ENCODE peak calls at places on chromosomes 6 and 20, in ten cellular contexts. One of them, this sample, is unnamed.

GRCh38 chr6:149234051-149234962 is 83.2 kb upstream of the TAB2 start:
- DNase-seq in omental fat pad: no peak
- DNase-seq in aorta: no peak
- DNase-seq in IMR-90: peak
- DNase-seq in EL: peak
- DNase-seq in natural killer cell: no peak
- DNase-seq in NCI-H460: no peak
- DNase-seq in GM12891: no peak
- DNase-seq in bronchial epithelial cell: peak
- DNase-seq in coronary artery: no peak
- DNase-seq in this sample: no peak

GRCh38 chr20:59007758-59008511 is 881 bp upstream of the CTSZ start:
- DNase-seq in coronary artery: no peak
- DNase-seq in natural killer cell: no peak
- DNase-seq in aorta: peak
- DNase-seq in bronchial epithelial cell: no peak
- DNase-seq in GM12891: peak
- DNase-seq in omental fat pad: no peak
- DNase-seq in IMR-90: no peak
- DNase-seq in NCI-H460: no peak
- DNase-seq in EL: no peak
- DNase-seq in this sample: no peak

GRCh38 chr20:11108102-11108842 is 434.5 kb upstream of the JAG1 start:
- DNase-seq in bronchial epithelial cell: peak
- DNase-seq in GM12891: no peak
- DNase-seq in coronary artery: no peak
- DNase-seq in natural killer cell: no peak
- DNase-seq in EL: no peak
- DNase-seq in NCI-H460: no peak
- DNase-seq in IMR-90: peak
- DNase-seq in omental fat pad: no peak
- DNase-seq in aorta: no peak
- DNase-seq in this sample: no peak

GRCh38 chr6:140623498-140623897 is 1249.0 kb upstream of the CITED2 start:
- DNase-seq in omental fat pad: no peak
- DNase-seq in GM12891: no peak
- DNase-seq in IMR-90: peak
- DNase-seq in EL: peak
- DNase-seq in coronary artery: no peak
- DNase-seq in natural killer cell: no peak
- DNase-seq in bronchial epithelial cell: peak
- DNase-seq in aorta: no peak
- DNase-seq in NCI-H460: peak
- DNase-seq in this sample: no peak

GRCh38 chr6:19444481-19444880 is 392.7 kb upstream of the ID4 start:
- DNase-seq in IMR-90: peak
- DNase-seq in NCI-H460: no peak
- DNase-seq in bronchial epithelial cell: peak
- DNase-seq in omental fat pad: no peak
- DNase-seq in natural killer cell: no peak
- DNase-seq in EL: no peak
- DNase-seq in coronary artery: no peak
- DNase-seq in aorta: no peak
- DNase-seq in GM12891: no peak
- DNase-seq in this sample: no peak

GRCh38 chr20:35004749-35005462 is 49.2 kb downstream of the MYH7B start:
- DNase-seq in IMR-90: no peak
- DNase-seq in bronchial epithelial cell: no peak
- DNase-seq in NCI-H460: no peak
- DNase-seq in aorta: peak
- DNase-seq in omental fat pad: no peak
- DNase-seq in GM12891: peak
- DNase-seq in EL: no peak
- DNase-seq in coronary artery: no peak
- DNase-seq in natural killer cell: no peak
- DNase-seq in this sample: no peak

GRCh38 chr6:134961366-134961765 is 11.5 kb upstream of the ALDH8A1 start:
- DNase-seq in bronchial epithelial cell: no peak
- DNase-seq in IMR-90: no peak
- DNase-seq in NCI-H460: no peak
- DNase-seq in coronary artery: no peak
- DNase-seq in natural killer cell: no peak
- DNase-seq in aorta: no peak
- DNase-seq in omental fat pad: no peak
- DNase-seq in GM12891: no peak
- DNase-seq in EL: no peak
- DNase-seq in this sample: no peak

GRCh38 chr6:110181131-110182027 is 1.2 kb downstream of the CDC40 start:
- DNase-seq in EL: peak
- DNase-seq in GM12891: no peak
- DNase-seq in NCI-H460: no peak
- DNase-seq in aorta: no peak
- DNase-seq in omental fat pad: no peak
- DNase-seq in natural killer cell: no peak
- DNase-seq in bronchial epithelial cell: peak
- DNase-seq in IMR-90: peak
- DNase-seq in coronary artery: no peak
- DNase-seq in this sample: no peak

GRCh38 chr6:162605881-162606280 is 121.7 kb downstream of the PRKN start:
- DNase-seq in IMR-90: no peak
- DNase-seq in coronary artery: no peak
- DNase-seq in omental fat pad: no peak
- DNase-seq in GM12891: no peak
- DNase-seq in NCI-H460: no peak
- DNase-seq in aorta: no peak
- DNase-seq in bronchial epithelial cell: no peak
- DNase-seq in EL: no peak
- DNase-seq in natural killer cell: no peak
- DNase-seq in this sample: no peak

GRCh38 chr20:25286917-25287316 is 39.0 kb downstream of the PYGB start:
- DNase-seq in coronary artery: no peak
- DNase-seq in omental fat pad: no peak
- DNase-seq in natural killer cell: no peak
- DNase-seq in EL: no peak
- DNase-seq in IMR-90: no peak
- DNase-seq in NCI-H460: no peak
- DNase-seq in GM12891: no peak
- DNase-seq in aorta: peak
- DNase-seq in bronchial epithelial cell: no peak
- DNase-seq in this sample: no peak

GRCh38 chr6:74213995-74214394 is 518.0 kb downstream of the CD109 start:
- DNase-seq in GM12891: no peak
- DNase-seq in EL: no peak
- DNase-seq in aorta: no peak
- DNase-seq in NCI-H460: no peak
- DNase-seq in omental fat pad: no peak
- DNase-seq in IMR-90: peak
- DNase-seq in natural killer cell: no peak
- DNase-seq in bronchial epithelial cell: peak
- DNase-seq in coronary artery: no peak
- DNase-seq in this sample: no peak